ENCODE peak calls at places on chromosomes 13 and 19, in six cellular contexts. One of them, this sample, is unnamed.

GRCh38 chr19:16060294-16060693 is 16.0 kb upstream of the TPM4 start:
- DNase-seq in substantia nigra: no peak
- DNase-seq in GM19239: no peak
- DNase-seq in small intestine: no peak
- DNase-seq in GF-D8: no peak
- DNase-seq in right lobe of liver: no peak
- DNase-seq in this sample: no peak

GRCh38 chr19:50712833-50713232 is 6.8 kb downstream of the SHANK1 start:
- DNase-seq in GF-D8: no peak
- DNase-seq in right lobe of liver: no peak
- DNase-seq in substantia nigra: no peak
- DNase-seq in small intestine: no peak
- DNase-seq in GM19239: no peak
- DNase-seq in this sample: no peak

GRCh38 chr13:102903659-102904407 is 58.0 kb downstream of the ERCC5 start:
- DNase-seq in right lobe of liver: no peak
- DNase-seq in GM19239: no peak
- DNase-seq in GF-D8: no peak
- DNase-seq in substantia nigra: no peak
- DNase-seq in small intestine: peak; percentile 47
- DNase-seq in this sample: no peak

GRCh38 chr13:113495494-113496251 is 5.2 kb upstream of the DCUN1D2 start:
- DNase-seq in substantia nigra: no peak
- DNase-seq in GM19239: no peak
- DNase-seq in small intestine: no peak
- DNase-seq in GF-D8: no peak
- DNase-seq in right lobe of liver: no peak
- DNase-seq in this sample: peak; percentile 48

GRCh38 chr19:10911579-10912363 is 16.7 kb downstream of the YIPF2 start:
- DNase-seq in right lobe of liver: no peak
- DNase-seq in GF-D8: no peak
- DNase-seq in small intestine: no peak
- DNase-seq in GM19239: no peak
- DNase-seq in substantia nigra: no peak
- DNase-seq in this sample: peak; percentile 2

GRCh38 chr19:2332341-2333026 is 4.0 kb downstream of the SPPL2B start:
- DNase-seq in right lobe of liver: no peak
- DNase-seq in substantia nigra: no peak
- DNase-seq in GM19239: peak; percentile 91
- DNase-seq in small intestine: peak; percentile 58
- DNase-seq in GF-D8: peak; percentile 89
- DNase-seq in this sample: no peak

GRCh38 chr13:59472134-59472533 is 691.6 kb downstream of the DIAPH3 start:
- DNase-seq in GF-D8: no peak
- DNase-seq in small intestine: no peak
- DNase-seq in substantia nigra: no peak
- DNase-seq in GM19239: no peak
- DNase-seq in right lobe of liver: no peak
- DNase-seq in this sample: no peak

GRCh38 chr19:51742736-51743288 is 8.9 kb downstream of the FPR1 start:
- DNase-seq in substantia nigra: no peak
- DNase-seq in GM19239: no peak
- DNase-seq in small intestine: no peak
- DNase-seq in right lobe of liver: no peak
- DNase-seq in GF-D8: no peak
- DNase-seq in this sample: no peak

GRCh38 chr19:48683349-48683748 is 10.5 kb upstream of the NTN5 start:
- DNase-seq in GM19239: no peak
- DNase-seq in right lobe of liver: no peak
- DNase-seq in small intestine: no peak
- DNase-seq in substantia nigra: peak; percentile 46
- DNase-seq in GF-D8: no peak
- DNase-seq in this sample: no peak

GRCh38 chr19:926595-927043 is 784 bp downstream of the ARID3A start:
- DNase-seq in right lobe of liver: peak; percentile 68
- DNase-seq in small intestine: peak; percentile 27
- DNase-seq in GF-D8: peak; percentile 80
- DNase-seq in substantia nigra: no peak
- DNase-seq in GM19239: no peak
- DNase-seq in this sample: peak; percentile 75

GRCh38 chr13:33126909-33127607 is 110.8 kb downstream of the KL start:
- DNase-seq in small intestine: no peak
- DNase-seq in right lobe of liver: no peak
- DNase-seq in substantia nigra: no peak
- DNase-seq in GM19239: no peak
- DNase-seq in GF-D8: no peak
- DNase-seq in this sample: no peak

GRCh38 chr13:23554000-23554399 is 16.2 kb upstream of the TNFRSF19 start:
- DNase-seq in GF-D8: no peak
- DNase-seq in right lobe of liver: no peak
- DNase-seq in substantia nigra: no peak
- DNase-seq in small intestine: no peak
- DNase-seq in GM19239: no peak
- DNase-seq in this sample: no peak

GRCh38 chr19:9040131-9040530 is 29.9 kb upstream of the MUC16 start:
- DNase-seq in small intestine: no peak
- DNase-seq in GF-D8: no peak
- DNase-seq in substantia nigra: no peak
- DNase-seq in GM19239: no peak
- DNase-seq in right lobe of liver: no peak
- DNase-seq in this sample: no peak

GRCh38 chr13:59038824-59039223 is 1124.9 kb downstream of the DIAPH3 start:
- DNase-seq in GF-D8: no peak
- DNase-seq in small intestine: no peak
- DNase-seq in substantia nigra: no peak
- DNase-seq in right lobe of liver: no peak
- DNase-seq in GM19239: no peak
- DNase-seq in this sample: peak; percentile 28

GRCh38 chr13:67036694-67037093 is 193.4 kb downstream of the PCDH9 start:
- DNase-seq in GM19239: no peak
- DNase-seq in GF-D8: no peak
- DNase-seq in substantia nigra: no peak
- DNase-seq in small intestine: no peak
- DNase-seq in right lobe of liver: no peak
- DNase-seq in this sample: no peak

GRCh38 chr13:93038187-93038586 is 188.4 kb upstream of the GPC6 start:
- DNase-seq in small intestine: no peak
- DNase-seq in substantia nigra: no peak
- DNase-seq in GM19239: no peak
- DNase-seq in GF-D8: no peak
- DNase-seq in right lobe of liver: no peak
- DNase-seq in this sample: no peak

GRCh38 chr19:15417699-15418098 is 1.1 kb downstream of the AKAP8L start:
- DNase-seq in small intestine: peak; percentile 5
- DNase-seq in GF-D8: no peak
- DNase-seq in right lobe of liver: no peak
- DNase-seq in substantia nigra: no peak
- DNase-seq in GM19239: no peak
- DNase-seq in this sample: no peak

GRCh38 chr19:15444505-15445226 is 5.1 kb downstream of the WIZ start:
- DNase-seq in small intestine: no peak
- DNase-seq in GM19239: no peak
- DNase-seq in GF-D8: no peak
- DNase-seq in substantia nigra: no peak
- DNase-seq in right lobe of liver: no peak
- DNase-seq in this sample: no peak

GRCh38 chr13:41059896-41060722 is 1.2 kb upstream of the WBP4 start:
- DNase-seq in GF-D8: peak; percentile 92
- DNase-seq in substantia nigra: peak; percentile 58
- DNase-seq in small intestine: peak; percentile 94
- DNase-seq in GM19239: peak; percentile 31
- DNase-seq in right lobe of liver: peak; percentile 94
- DNase-seq in this sample: peak; percentile 95

GRCh38 chr13:33186851-33187250 is 98.7 kb downstream of the STARD13 start:
- DNase-seq in substantia nigra: no peak
- DNase-seq in right lobe of liver: no peak
- DNase-seq in GM19239: no peak
- DNase-seq in GF-D8: no peak
- DNase-seq in small intestine: peak; percentile 66
- DNase-seq in this sample: no peak

GRCh38 chr13:111792956-111793355 is 274.0 kb upstream of the SOX1 start:
- DNase-seq in substantia nigra: no peak
- DNase-seq in GF-D8: no peak
- DNase-seq in small intestine: no peak
- DNase-seq in GM19239: no peak
- DNase-seq in right lobe of liver: no peak
- DNase-seq in this sample: no peak

GRCh38 chr13:44816701-44817684 is 172.3 kb downstream of the NUFIP1 start:
- DNase-seq in small intestine: no peak
- DNase-seq in right lobe of liver: no peak
- DNase-seq in GF-D8: no peak
- DNase-seq in substantia nigra: no peak
- DNase-seq in GM19239: no peak
- DNase-seq in this sample: no peak

GRCh38 chr13:84137292-84137691 is 255.0 kb upstream of the SLITRK1 start:
- DNase-seq in small intestine: peak; percentile 35
- DNase-seq in substantia nigra: no peak
- DNase-seq in GF-D8: no peak
- DNase-seq in GM19239: peak; percentile 0
- DNase-seq in right lobe of liver: no peak
- DNase-seq in this sample: no peak

GRCh38 chr13:44237276-44237767 is 136.3 kb upstream of the SERP2 start:
- DNase-seq in GF-D8: peak; percentile 70
- DNase-seq in substantia nigra: no peak
- DNase-seq in right lobe of liver: no peak
- DNase-seq in GM19239: no peak
- DNase-seq in small intestine: no peak
- DNase-seq in this sample: peak; percentile 58

GRCh38 chr13:111926501-111927180 is 140.3 kb upstream of the SOX1 start:
- DNase-seq in substantia nigra: no peak
- DNase-seq in right lobe of liver: no peak
- DNase-seq in GM19239: no peak
- DNase-seq in GF-D8: no peak
- DNase-seq in small intestine: no peak
- DNase-seq in this sample: no peak

GRCh38 chr13:20475927-20476691 is 49.5 kb downstream of the CRYL1 start:
- DNase-seq in substantia nigra: no peak
- DNase-seq in right lobe of liver: peak; percentile 50
- DNase-seq in GF-D8: peak; percentile 75
- DNase-seq in GM19239: peak; percentile 76
- DNase-seq in small intestine: peak; percentile 51
- DNase-seq in this sample: peak; percentile 24

GRCh38 chr13:35332134-35332533 is 144.4 kb downstream of the MAB21L1 start:
- DNase-seq in small intestine: no peak
- DNase-seq in right lobe of liver: no peak
- DNase-seq in GM19239: no peak
- DNase-seq in substantia nigra: no peak
- DNase-seq in GF-D8: no peak
- DNase-seq in this sample: no peak

GRCh38 chr19:1929051-1929742 is 11.8 kb upstream of the CSNK1G2 start:
- DNase-seq in substantia nigra: peak; percentile 75
- DNase-seq in GF-D8: peak; percentile 10
- DNase-seq in small intestine: peak; percentile 86
- DNase-seq in right lobe of liver: peak; percentile 83
- DNase-seq in GM19239: peak; percentile 91
- DNase-seq in this sample: peak; percentile 91

GRCh38 chr19:12784394-12784870 is 6.9 kb upstream of the JUNB start:
- DNase-seq in substantia nigra: no peak
- DNase-seq in GM19239: no peak
- DNase-seq in right lobe of liver: no peak
- DNase-seq in GF-D8: peak; percentile 6
- DNase-seq in small intestine: no peak
- DNase-seq in this sample: no peak

GRCh38 chr19:58356971-58357797 is 3.9 kb upstream of the A1BG start:
- DNase-seq in GF-D8: no peak
- DNase-seq in small intestine: no peak
- DNase-seq in GM19239: no peak
- DNase-seq in substantia nigra: no peak
- DNase-seq in right lobe of liver: peak; percentile 14
- DNase-seq in this sample: no peak

GRCh38 chr19:35818445-35818844 is 5.8 kb upstream of the PRODH2 start:
- DNase-seq in GF-D8: no peak
- DNase-seq in small intestine: no peak
- DNase-seq in GM19239: no peak
- DNase-seq in substantia nigra: no peak
- DNase-seq in right lobe of liver: no peak
- DNase-seq in this sample: no peak